ENCODE peak calls at places on chromosomes 11 and 22, in eight cellular contexts. G, M, A, E, Q, T, P and K are unnamed samples.

GRCh38 chr11:87661270-87661669 is 514.0 kb downstream of the RAB38 start:
- DNase-seq in T (no peak), Q (no peak), A (no peak), E (no peak), M (no peak), P (no peak), G (no peak), K (no peak)

GRCh38 chr22:40181323-40181722 is 3.6 kb downstream of the TNRC6B start:
- DNase-seq in T (no peak), E (no peak), G (no peak), P (no peak), Q (no peak), M (no peak), A (no peak), K (peak)

GRCh38 chr11:113683481-113684046 is 22.5 kb downstream of the TMPRSS5 start:
- DNase-seq in T (no peak), P (no peak), M (no peak), G (no peak), Q (no peak), A (no peak), E (no peak), K (peak)

GRCh38 chr22:46007003-46007847 is 30.3 kb upstream of the WNT7B start:
- DNase-seq in A (no peak), Q (no peak), P (peak), E (peak), M (peak), T (no peak), G (peak), K (peak)

GRCh38 chr22:29555065-29555644 is 1.6 kb upstream of the THOC5 start:
- DNase-seq in Q (no peak), E (peak), M (no peak), A (no peak), G (no peak), P (no peak), T (no peak), K (no peak)

GRCh38 chr11:130874396-130874795 is 41.9 kb downstream of the SNX19 start:
- DNase-seq in Q (peak), M (no peak), P (no peak), G (no peak), T (no peak), A (no peak), E (no peak), K (no peak)

GRCh38 chr11:111939836-111940604 is 2.9 kb downstream of the DIXDC1 start:
- DNase-seq in A (no peak), P (no peak), Q (peak), E (no peak), G (no peak), M (peak), T (no peak), K (no peak)

GRCh38 chr11:102309621-102310541 is 7.4 kb upstream of the BIRC3 start:
- DNase-seq in P (no peak), M (no peak), A (no peak), Q (no peak), T (no peak), G (no peak), E (no peak), K (no peak)

GRCh38 chr11:10298342-10298741 is 4.3 kb upstream of the SBF2 start:
- DNase-seq in G (no peak), A (peak), Q (no peak), P (no peak), T (no peak), M (peak), E (no peak), K (peak)

GRCh38 chr22:24510694-24511625 is 15.8 kb downstream of the UPB1 start:
- DNase-seq in M (no peak), G (peak), A (no peak), P (no peak), T (no peak), E (no peak), Q (no peak), K (peak)

GRCh38 chr11:11555228-11555627 is 66.6 kb downstream of the GALNT18 start:
- DNase-seq in G (peak), A (no peak), Q (no peak), M (no peak), T (no peak), P (peak), E (no peak), K (no peak)

GRCh38 chr11:130435671-130436070 is 7.3 kb upstream of the ADAMTS8 start:
- DNase-seq in M (peak), G (no peak), A (no peak), P (no peak), T (no peak), E (no peak), Q (no peak), K (no peak)

GRCh38 chr11:2630679-2631078 is 69.1 kb downstream of the KCNQ1OT1 start:
- DNase-seq in M (no peak), G (no peak), A (no peak), E (no peak), T (no peak), Q (no peak), P (no peak), K (no peak)

GRCh38 chr11:47001666-47002285 is 65.2 kb downstream of the CSTPP1 start:
- DNase-seq in G (no peak), T (no peak), A (no peak), M (no peak), Q (no peak), E (no peak), P (no peak), K (no peak)

GRCh38 chr22:32932176-32932575 is 126.0 kb downstream of the SYN3 start:
- DNase-seq in T (no peak), Q (no peak), E (no peak), A (no peak), P (no peak), M (peak), G (no peak), K (no peak)

GRCh38 chr22:25084405-25085107 is 115.1 kb upstream of the CRYBB3 start:
- DNase-seq in M (no peak), Q (no peak), G (no peak), A (no peak), P (no peak), E (no peak), T (no peak), K (no peak)

GRCh38 chr22:30823015-30823370 is 128.3 kb downstream of the OSBP2 start:
- DNase-seq in Q (no peak), M (no peak), T (no peak), A (no peak), P (no peak), G (no peak), E (no peak), K (no peak)

GRCh38 chr22:50250555-50251471 is at the start of gene HDAC10:
- DNase-seq in T (no peak), G (peak), P (peak), E (peak), A (no peak), M (peak), Q (peak), K (peak)

GRCh38 chr22:42432020-42432596 is at the start of gene NFAM1:
- DNase-seq in Q (no peak), E (no peak), T (no peak), P (no peak), M (no peak), A (no peak), G (peak), K (no peak)

GRCh38 chr22:20009018-20009482 is 7.6 kb downstream of the ARVCF start:
- DNase-seq in T (no peak), A (no peak), G (no peak), Q (no peak), E (no peak), P (no peak), M (no peak), K (no peak)

GRCh38 chr11:134120143-134120850 is 51.4 kb downstream of the JAM3 start:
- DNase-seq in P (no peak), G (peak), E (peak), Q (peak), T (no peak), M (peak), A (no peak), K (no peak)

GRCh38 chr11:60303661-60304060 is 23.2 kb downstream of the MS4A4A start:
- DNase-seq in A (no peak), E (no peak), Q (no peak), T (no peak), P (no peak), M (peak), G (no peak), K (no peak)

GRCh38 chr11:122108192-122108799 is 7.7 kb downstream of the BLID start:
- DNase-seq in P (peak), Q (no peak), G (no peak), M (peak), A (no peak), T (peak), E (no peak), K (peak)

GRCh38 chr22:27631641-27632040 is 169.9 kb downstream of the MN1 start:
- DNase-seq in T (no peak), M (no peak), P (no peak), A (no peak), E (no peak), G (no peak), Q (no peak), K (no peak)

GRCh38 chr11:113332638-113333329 is 18.4 kb downstream of the TTC12 start:
- DNase-seq in A (no peak), T (no peak), Q (no peak), M (no peak), G (no peak), P (no peak), E (no peak), K (no peak)

GRCh38 chr11:41878158-41878557 is 418.7 kb upstream of the LRRC4C start:
- DNase-seq in G (no peak), T (no peak), P (no peak), A (no peak), E (no peak), Q (no peak), M (no peak), K (no peak)

GRCh38 chr22:44601725-44602124 is 100.3 kb upstream of the PRR5 start:
- DNase-seq in M (no peak), E (no peak), P (no peak), Q (no peak), T (no peak), A (no peak), G (no peak), K (no peak)

GRCh38 chr22:47196493-47196849 is 434.0 kb downstream of the TBC1D22A start:
- DNase-seq in A (no peak), P (no peak), T (no peak), Q (no peak), M (no peak), G (no peak), E (no peak), K (no peak)

GRCh38 chr22:49322861-49323622 is 504.6 kb downstream of the BRD1 start:
- DNase-seq in E (no peak), P (no peak), Q (no peak), A (no peak), T (no peak), M (no peak), G (no peak), K (no peak)

GRCh38 chr22:41530612-41531421 is 13.5 kb downstream of the POLR3H start:
- DNase-seq in T (no peak), Q (no peak), A (no peak), P (no peak), G (no peak), E (no peak), M (no peak), K (no peak)

GRCh38 chr11:20599424-20600346 is at the start of gene SLC6A5:
- DNase-seq in Q (no peak), M (peak), G (peak), E (no peak), A (no peak), T (no peak), P (peak), K (peak)

GRCh38 chr22:29156507-29156906 is 49.2 kb upstream of the EMID1 start:
- DNase-seq in T (no peak), Q (no peak), A (no peak), M (peak), E (peak), G (no peak), P (no peak), K (no peak)

GRCh38 chr22:49954354-49954753 is 6.2 kb upstream of the PIM3 start:
- DNase-seq in G (peak), T (no peak), M (no peak), A (no peak), Q (no peak), P (peak), E (no peak), K (no peak)

GRCh38 chr11:20256925-20257324 is 96.7 kb upstream of the DBX1 start:
- DNase-seq in M (no peak), A (no peak), Q (no peak), E (no peak), P (no peak), G (no peak), T (no peak), K (no peak)

GRCh38 chr11:76654310-76654851 is 16.2 kb downstream of the LRRC32 start:
- DNase-seq in T (no peak), Q (no peak), A (no peak), G (peak), M (no peak), P (peak), E (peak), K (no peak)

GRCh38 chr11:35047179-35047578 is 91.8 kb upstream of the CD44 start:
- DNase-seq in Q (no peak), M (no peak), P (no peak), T (no peak), G (no peak), A (no peak), E (no peak), K (peak)

GRCh38 chr11:57301711-57302423 is 22.9 kb downstream of the TNKS1BP1 start:
- DNase-seq in Q (no peak), G (no peak), M (no peak), E (no peak), T (no peak), P (no peak), A (no peak), K (no peak)

GRCh38 chr11:104898685-104899013 is 389 bp upstream of the CASP12 start:
- DNase-seq in A (no peak), P (no peak), E (no peak), M (no peak), Q (no peak), G (no peak), T (no peak), K (no peak)